ENCODE peak calls at places on chromosomes 16 and 17, in eight cellular contexts. J, T, O, D, N, L, Q and W are unnamed samples.

GRCh38 chr17:58316260-58316960 is 12.2 kb downstream of the TSPOAP1 start:
- DNase-seq in J (no peak), T (peak), O (no peak), D (no peak), N (no peak), L (no peak), Q (peak), W (no peak)

GRCh38 chr16:10594312-10594950 is 14.0 kb upstream of the EMP2 start:
- DNase-seq in J (no peak), T (no peak), O (no peak), D (no peak), N (no peak), L (peak), Q (no peak), W (no peak)

GRCh38 chr17:417691-418420 is 65.2 kb upstream of the RPH3AL start:
- DNase-seq in J (no peak), T (no peak), O (no peak), D (no peak), N (no peak), L (no peak), Q (no peak), W (no peak)

GRCh38 chr17:78122991-78123249 is 5.6 kb downstream of the TMC6 start:
- DNase-seq in J (no peak), T (no peak), O (no peak), D (no peak), N (no peak), L (no peak), Q (no peak), W (no peak)

GRCh38 chr16:11170201-11170600 is 85.8 kb downstream of the SOCS1 start:
- DNase-seq in J (no peak), T (no peak), O (no peak), D (no peak), N (no peak), L (no peak), Q (no peak), W (no peak)

GRCh38 chr17:71959129-71959528 is 161.7 kb upstream of the SOX9 start:
- DNase-seq in J (no peak), T (no peak), O (no peak), D (no peak), N (no peak), L (peak), Q (no peak), W (peak)

GRCh38 chr16:85310868-85311585 is 198.8 kb upstream of the CIBAR2 start:
- DNase-seq in J (no peak), T (no peak), O (peak), D (no peak), N (peak), L (peak), Q (no peak), W (no peak)

GRCh38 chr17:41773190-41773588 is 13.3 kb downstream of the JUP start:
- DNase-seq in J (peak), T (no peak), O (no peak), D (no peak), N (no peak), L (no peak), Q (no peak), W (no peak)

GRCh38 chr17:45906927-45907622 is 12.7 kb downstream of the MAPT start:
- DNase-seq in J (no peak), T (no peak), O (no peak), D (no peak), N (peak), L (no peak), Q (no peak), W (no peak)

GRCh38 chr17:81148986-81149533 is 16.2 kb upstream of the PVALEF start:
- DNase-seq in J (no peak), T (no peak), O (no peak), D (no peak), N (no peak), L (no peak), Q (no peak), W (peak)

GRCh38 chr17:7224110-7224509 is 4.4 kb downstream of the ACADVL start:
- DNase-seq in J (no peak), T (no peak), O (no peak), D (no peak), N (no peak), L (no peak), Q (no peak), W (no peak)

GRCh38 chr17:21523482-21524210 is 147.5 kb downstream of the KCNJ12 start:
- DNase-seq in J (no peak), T (no peak), O (no peak), D (no peak), N (no peak), L (no peak), Q (no peak), W (no peak)

GRCh38 chr16:50635505-50636392 is 45.4 kb downstream of the SNX20 start:
- DNase-seq in J (no peak), T (no peak), O (no peak), D (no peak), N (peak), L (peak), Q (no peak), W (peak)

GRCh38 chr16:67542464-67542863 is 13.8 kb downstream of the RIPOR1 start:
- DNase-seq in J (no peak), T (no peak), O (peak), D (no peak), N (peak), L (peak), Q (no peak), W (peak)

GRCh38 chr17:64148699-64149098 is 18.8 kb upstream of the ERN1 start:
- DNase-seq in J (no peak), T (no peak), O (no peak), D (no peak), N (peak), L (peak), Q (no peak), W (peak)

GRCh38 chr16:67304006-67304405 is 22.5 kb downstream of the KCTD19 start:
- DNase-seq in J (no peak), T (no peak), O (no peak), D (no peak), N (no peak), L (no peak), Q (no peak), W (no peak)

GRCh38 chr16:83116274-83116892 is 489.6 kb downstream of the CDH13 start:
- DNase-seq in J (no peak), T (no peak), O (no peak), D (no peak), N (no peak), L (no peak), Q (no peak), W (peak)

GRCh38 chr17:42784811-42785592 is 4.6 kb downstream of the WNK4 start:
- DNase-seq in J (no peak), T (no peak), O (no peak), D (no peak), N (peak), L (no peak), Q (no peak), W (no peak)

GRCh38 chr16:67862623-67863583 is 9.9 kb upstream of the EDC4 start:
- DNase-seq in J (no peak), T (no peak), O (no peak), D (peak), N (no peak), L (no peak), Q (no peak), W (no peak)

GRCh38 chr17:76279742-76280287 is 14.7 kb downstream of the UBALD2 start:
- DNase-seq in J (no peak), T (no peak), O (no peak), D (no peak), N (no peak), L (no peak), Q (no peak), W (no peak)

GRCh38 chr17:74360993-74361612 is 565 bp downstream of the BTBD17 start:
- DNase-seq in J (no peak), T (no peak), O (no peak), D (no peak), N (no peak), L (no peak), Q (no peak), W (no peak)

GRCh38 chr17:45976391-45976754 is 22.7 kb upstream of the STH start:
- DNase-seq in J (no peak), T (no peak), O (no peak), D (no peak), N (no peak), L (no peak), Q (no peak), W (no peak)